ENCODE peak calls at places on chromosomes 1 and 21, in five cellular contexts. One of them, this sample, is unnamed.

GRCh38 chr1:215476541-215476940 is 90.6 kb upstream of the KCTD3 start:
- DNase-seq in fibroblast of lung: peak
- DNase-seq in astrocyte: peak
- DNase-seq in colonic mucosa: no peak
- DNase-seq in cardiac muscle cell: no peak
- DNase-seq in this sample: no peak

GRCh38 chr1:151401860-151402259 is 2.5 kb downstream of the PSMB4 start:
- DNase-seq in fibroblast of lung: no peak
- DNase-seq in astrocyte: no peak
- DNase-seq in colonic mucosa: no peak
- DNase-seq in cardiac muscle cell: no peak
- DNase-seq in this sample: no peak

GRCh38 chr1:244801246-244801645 is 34.2 kb upstream of the COX20 start:
- DNase-seq in fibroblast of lung: peak
- DNase-seq in astrocyte: no peak
- DNase-seq in colonic mucosa: no peak
- DNase-seq in cardiac muscle cell: peak
- DNase-seq in this sample: no peak

GRCh38 chr1:2921970-2922686 is 99.1 kb upstream of the ACTRT2 start:
- DNase-seq in fibroblast of lung: no peak
- DNase-seq in astrocyte: no peak
- DNase-seq in colonic mucosa: peak
- DNase-seq in cardiac muscle cell: no peak
- DNase-seq in this sample: peak

GRCh38 chr1:18783705-18784522 is 75.5 kb downstream of the TAS1R2 start:
- DNase-seq in fibroblast of lung: no peak
- DNase-seq in astrocyte: no peak
- DNase-seq in colonic mucosa: no peak
- DNase-seq in cardiac muscle cell: peak
- DNase-seq in this sample: no peak

GRCh38 chr1:167687919-167688519 is 33.8 kb upstream of the MPZL1 start:
- DNase-seq in fibroblast of lung: peak
- DNase-seq in astrocyte: peak
- DNase-seq in colonic mucosa: peak
- DNase-seq in cardiac muscle cell: peak
- DNase-seq in this sample: peak

GRCh38 chr1:66360285-66360724 is 173.6 kb upstream of the SGIP1 start:
- DNase-seq in fibroblast of lung: no peak
- DNase-seq in astrocyte: no peak
- DNase-seq in colonic mucosa: no peak
- DNase-seq in cardiac muscle cell: no peak
- DNase-seq in this sample: no peak

GRCh38 chr1:188237573-188238353 is 1409.0 kb downstream of the PLA2G4A start:
- DNase-seq in fibroblast of lung: peak
- DNase-seq in astrocyte: peak
- DNase-seq in colonic mucosa: no peak
- DNase-seq in cardiac muscle cell: peak
- DNase-seq in this sample: no peak

GRCh38 chr1:182630586-182630985 is 26.4 kb upstream of the RGS16 start:
- DNase-seq in fibroblast of lung: peak
- DNase-seq in astrocyte: no peak
- DNase-seq in colonic mucosa: no peak
- DNase-seq in cardiac muscle cell: no peak
- DNase-seq in this sample: no peak

DNA sequence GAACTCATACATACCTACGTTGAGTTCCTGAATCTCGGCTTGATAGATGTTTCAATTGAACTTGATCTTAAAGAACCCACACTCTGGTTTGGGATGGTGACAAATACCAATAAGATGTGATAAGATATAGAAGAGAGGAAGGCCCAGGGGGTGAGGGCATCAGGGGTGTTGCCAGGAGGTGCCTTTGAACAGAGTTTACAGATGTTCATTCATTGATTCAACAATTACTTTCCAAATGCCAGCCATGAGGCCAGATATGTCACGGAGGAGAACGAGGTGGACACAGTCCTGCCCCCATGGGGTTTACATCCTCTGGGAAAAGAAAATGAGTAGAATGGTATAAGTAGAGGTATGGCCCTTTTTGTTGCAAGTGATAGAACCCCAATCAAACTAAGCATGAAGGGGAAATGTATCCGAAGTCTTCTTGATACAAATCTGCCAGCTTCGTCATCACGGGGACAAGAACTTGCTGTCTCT is 659 bp downstream of the LRRC71 start:
- DNase-seq in fibroblast of lung: no peak
- DNase-seq in astrocyte: no peak
- DNase-seq in colonic mucosa: no peak
- DNase-seq in cardiac muscle cell: no peak
- DNase-seq in this sample: no peak
- H3K4me3 ChIP-seq in fibroblast of lung: no peak
- H3K4me3 ChIP-seq in astrocyte: peak
- H3K4me3 ChIP-seq in colonic mucosa: no peak
- H3K4me3 ChIP-seq in cardiac muscle cell: no peak
- H3K4me3 ChIP-seq in this sample: no peak

DNA sequence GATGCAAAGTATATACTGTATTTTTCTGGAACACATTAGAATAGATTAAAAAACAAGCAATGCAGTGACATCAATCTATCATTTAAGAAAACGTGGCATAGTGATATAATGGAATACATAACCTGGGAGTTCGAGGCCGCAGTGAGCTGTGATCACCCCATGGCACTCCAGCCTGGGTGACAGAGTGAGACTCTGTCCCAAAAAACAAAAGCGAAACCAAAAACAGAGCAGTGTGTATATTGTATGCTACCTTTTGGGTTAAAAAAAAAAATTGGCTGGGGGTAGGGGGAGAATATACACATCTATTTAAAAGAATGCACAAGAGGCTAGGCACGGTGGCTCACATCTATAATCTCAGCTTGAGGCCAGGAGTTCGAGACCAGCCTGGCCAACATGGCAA is 13.5 kb downstream of the SLC2A1 start:
- DNase-seq in fibroblast of lung: no peak
- DNase-seq in astrocyte: no peak
- DNase-seq in colonic mucosa: no peak
- DNase-seq in cardiac muscle cell: no peak
- DNase-seq in this sample: no peak
- H3K27ac ChIP-seq in fibroblast of lung: no peak
- H3K27ac ChIP-seq in astrocyte: no peak
- H3K27ac ChIP-seq in colonic mucosa: peak
- H3K27ac ChIP-seq in cardiac muscle cell: peak
- H3K27ac ChIP-seq in this sample: no peak

GRCh38 chr1:212225871-212226302 is 59.3 kb upstream of the PPP2R5A start:
- DNase-seq in fibroblast of lung: no peak
- DNase-seq in astrocyte: no peak
- DNase-seq in colonic mucosa: no peak
- DNase-seq in cardiac muscle cell: no peak
- DNase-seq in this sample: no peak

GRCh38 chr1:212226467-212226866 is 58.7 kb upstream of the PPP2R5A start:
- DNase-seq in fibroblast of lung: no peak
- DNase-seq in astrocyte: no peak
- DNase-seq in colonic mucosa: no peak
- DNase-seq in cardiac muscle cell: no peak
- DNase-seq in this sample: no peak

GRCh38 chr1:212221801-212222200 is 63.4 kb upstream of the PPP2R5A start:
- DNase-seq in fibroblast of lung: peak
- DNase-seq in astrocyte: peak
- DNase-seq in colonic mucosa: no peak
- DNase-seq in cardiac muscle cell: peak
- DNase-seq in this sample: no peak

GRCh38 chr1:212225416-212225815 is 59.8 kb upstream of the PPP2R5A start:
- DNase-seq in fibroblast of lung: no peak
- DNase-seq in astrocyte: no peak
- DNase-seq in colonic mucosa: no peak
- DNase-seq in cardiac muscle cell: no peak
- DNase-seq in this sample: no peak

GRCh38 chr1:212224102-212224501 is 61.1 kb upstream of the PPP2R5A start:
- DNase-seq in fibroblast of lung: no peak
- DNase-seq in astrocyte: no peak
- DNase-seq in colonic mucosa: no peak
- DNase-seq in cardiac muscle cell: no peak
- DNase-seq in this sample: no peak
- H3K4me3 ChIP-seq in fibroblast of lung: no peak
- H3K4me3 ChIP-seq in astrocyte: no peak
- H3K4me3 ChIP-seq in colonic mucosa: no peak
- H3K4me3 ChIP-seq in cardiac muscle cell: no peak
- H3K4me3 ChIP-seq in this sample: no peak

GRCh38 chr21:38911523-38912354 is 106.0 kb downstream of the ETS2 start:
- DNase-seq in fibroblast of lung: no peak
- DNase-seq in astrocyte: no peak
- DNase-seq in colonic mucosa: no peak
- DNase-seq in cardiac muscle cell: no peak
- DNase-seq in this sample: no peak
- H3K27ac ChIP-seq in fibroblast of lung: no peak
- H3K27ac ChIP-seq in astrocyte: no peak
- H3K27ac ChIP-seq in colonic mucosa: peak
- H3K27ac ChIP-seq in cardiac muscle cell: no peak
- H3K27ac ChIP-seq in this sample: no peak

GRCh38 chr1:159669338-159669737 is 45.1 kb downstream of the CRP start:
- DNase-seq in fibroblast of lung: no peak
- DNase-seq in astrocyte: no peak
- DNase-seq in colonic mucosa: no peak
- DNase-seq in cardiac muscle cell: no peak
- DNase-seq in this sample: no peak

GRCh38 chr1:159664247-159664646 is 50.1 kb downstream of the CRP start:
- DNase-seq in fibroblast of lung: no peak
- DNase-seq in astrocyte: no peak
- DNase-seq in colonic mucosa: no peak
- DNase-seq in cardiac muscle cell: no peak
- DNase-seq in this sample: no peak

DNA sequence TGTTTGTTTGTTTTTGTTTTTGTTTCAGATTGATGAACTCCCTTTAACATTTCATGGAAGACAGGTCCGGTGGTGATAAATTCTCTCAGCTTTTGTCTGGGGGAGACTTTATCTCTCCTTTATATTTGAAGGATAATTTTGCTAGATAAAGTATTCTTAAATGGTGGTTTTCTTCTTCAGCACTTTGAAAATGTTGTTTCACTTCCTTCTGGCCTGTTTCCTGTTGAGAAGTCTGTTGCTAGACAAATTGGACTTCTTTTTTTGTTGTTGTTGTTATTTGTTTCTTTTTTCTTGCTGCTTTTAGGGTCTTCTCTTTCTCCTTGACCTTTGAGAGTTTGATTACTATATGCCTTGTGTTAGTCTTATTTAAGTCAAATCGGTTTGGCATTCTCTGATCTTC is 50.8 kb downstream of the CRP start:
- DNase-seq in fibroblast of lung: no peak
- DNase-seq in astrocyte: no peak
- DNase-seq in colonic mucosa: no peak
- DNase-seq in cardiac muscle cell: no peak
- DNase-seq in this sample: no peak
- H3K4me3 ChIP-seq in fibroblast of lung: no peak
- H3K4me3 ChIP-seq in astrocyte: no peak
- H3K4me3 ChIP-seq in colonic mucosa: no peak
- H3K4me3 ChIP-seq in cardiac muscle cell: no peak
- H3K4me3 ChIP-seq in this sample: no peak

GRCh38 chr1:232558974-232559373 is 71.0 kb downstream of the SIPA1L2 start:
- DNase-seq in fibroblast of lung: no peak
- DNase-seq in astrocyte: no peak
- DNase-seq in colonic mucosa: no peak
- DNase-seq in cardiac muscle cell: no peak
- DNase-seq in this sample: no peak

GRCh38 chr1:232560940-232561339 is 69.0 kb downstream of the SIPA1L2 start:
- DNase-seq in fibroblast of lung: no peak
- DNase-seq in astrocyte: no peak
- DNase-seq in colonic mucosa: no peak
- DNase-seq in cardiac muscle cell: no peak
- DNase-seq in this sample: no peak

GRCh38 chr1:232566093-232566492 is 63.8 kb downstream of the SIPA1L2 start:
- DNase-seq in fibroblast of lung: no peak
- DNase-seq in astrocyte: no peak
- DNase-seq in colonic mucosa: no peak
- DNase-seq in cardiac muscle cell: no peak
- DNase-seq in this sample: peak

GRCh38 chr1:232561381-232561780 is 68.6 kb downstream of the SIPA1L2 start:
- DNase-seq in fibroblast of lung: no peak
- DNase-seq in astrocyte: no peak
- DNase-seq in colonic mucosa: no peak
- DNase-seq in cardiac muscle cell: no peak
- DNase-seq in this sample: no peak

GRCh38 chr1:232562855-232563510 is 67.0 kb downstream of the SIPA1L2 start:
- DNase-seq in fibroblast of lung: no peak
- DNase-seq in astrocyte: no peak
- DNase-seq in colonic mucosa: no peak
- DNase-seq in cardiac muscle cell: no peak
- DNase-seq in this sample: no peak
- H3K27ac ChIP-seq in fibroblast of lung: no peak
- H3K27ac ChIP-seq in astrocyte: no peak
- H3K27ac ChIP-seq in colonic mucosa: no peak
- H3K27ac ChIP-seq in cardiac muscle cell: no peak
- H3K27ac ChIP-seq in this sample: no peak

DNA sequence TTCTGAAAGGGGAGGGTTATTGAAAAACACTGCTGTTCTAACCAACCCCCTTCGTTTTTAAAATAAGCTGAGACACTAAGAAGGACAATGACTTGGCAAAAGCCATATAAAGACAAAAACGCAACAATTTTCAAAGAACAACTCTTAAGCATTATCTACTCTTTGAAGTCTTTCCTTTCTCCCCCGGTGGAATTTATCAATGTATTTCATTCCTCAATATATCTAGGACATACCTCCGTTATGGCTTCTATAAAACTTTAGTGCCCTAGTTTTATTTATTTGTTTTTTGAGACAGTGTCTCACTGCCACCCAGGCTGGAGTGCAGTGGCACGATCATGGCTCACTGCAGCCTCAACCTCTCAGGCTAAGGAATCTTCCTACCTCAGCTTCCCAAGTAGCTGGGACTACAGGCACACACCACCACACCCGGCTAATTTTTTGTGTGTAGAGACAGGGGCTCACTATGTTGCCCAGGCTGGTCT is 3.2 kb downstream of the NRDC start:
- DNase-seq in fibroblast of lung: no peak
- DNase-seq in astrocyte: no peak
- DNase-seq in colonic mucosa: no peak
- DNase-seq in cardiac muscle cell: no peak
- DNase-seq in this sample: peak
- H3K4me3 ChIP-seq in fibroblast of lung: peak
- H3K4me3 ChIP-seq in astrocyte: no peak
- H3K4me3 ChIP-seq in colonic mucosa: no peak
- H3K4me3 ChIP-seq in cardiac muscle cell: no peak
- H3K4me3 ChIP-seq in this sample: no peak

This sample was measured in SJSA1.